ENCODE peak calls at places on chromosomes 4 and X, in five cellular contexts. Z, T, U, O and H are unnamed samples. For H3K9me3, the result is how much of the 10 kb centered on the place peaks cover.

GRCh38 chrX:86806786-86807185 is 658.5 kb downstream of the DACH2 start:
- DNase-seq in U (no peak), T (peak), O (no peak), Z (no peak), H (no peak)

GRCh38 chr4:1187182-1187581 is 14.8 kb upstream of the SPON2 start:
- DNase-seq in U (no peak), Z (no peak), O (no peak), T (no peak), H (no peak)

GRCh38 chr4:112951362-112951962 is 98.0 kb upstream of the ANK2 start:
- DNase-seq in U (no peak), Z (no peak), T (no peak), O (no peak), H (no peak)

GRCh38 chr4:119286377-119287002 is 35.4 kb downstream of the FABP2 start:
- DNase-seq in T (no peak), O (peak), U (no peak), Z (no peak), H (no peak)

GRCh38 chr4:181078236-181078635 is 1165.0 kb upstream of the TENM3 start:
- DNase-seq in T (no peak), U (no peak), Z (no peak), O (no peak), H (no peak)

GRCh38 chr4:105933083-105933482 is 37.8 kb downstream of the NPNT start:
- DNase-seq in O (no peak), Z (no peak), U (no peak), T (no peak), H (no peak)

GRCh38 chr4:142944565-142944964 is 98.5 kb upstream of the INPP4B start:
- DNase-seq in U (no peak), Z (no peak), T (no peak), O (no peak), H (no peak)

GRCh38 chr4:89894654-89895652 is at the start of gene MMRN1:
- DNase-seq in T (no peak), O (no peak), Z (no peak), U (no peak), H (no peak)

GRCh38 chr4:41426523-41426922 is 111.4 kb upstream of the LIMCH1 start:
- DNase-seq in U (no peak), T (no peak), O (no peak), Z (no peak), H (no peak)

GRCh38 chrX:46572295-46572936 is 1.1 kb upstream of the CHST7 start:
- DNase-seq in U (no peak), O (no peak), T (no peak), Z (peak), H (no peak)

DNA sequence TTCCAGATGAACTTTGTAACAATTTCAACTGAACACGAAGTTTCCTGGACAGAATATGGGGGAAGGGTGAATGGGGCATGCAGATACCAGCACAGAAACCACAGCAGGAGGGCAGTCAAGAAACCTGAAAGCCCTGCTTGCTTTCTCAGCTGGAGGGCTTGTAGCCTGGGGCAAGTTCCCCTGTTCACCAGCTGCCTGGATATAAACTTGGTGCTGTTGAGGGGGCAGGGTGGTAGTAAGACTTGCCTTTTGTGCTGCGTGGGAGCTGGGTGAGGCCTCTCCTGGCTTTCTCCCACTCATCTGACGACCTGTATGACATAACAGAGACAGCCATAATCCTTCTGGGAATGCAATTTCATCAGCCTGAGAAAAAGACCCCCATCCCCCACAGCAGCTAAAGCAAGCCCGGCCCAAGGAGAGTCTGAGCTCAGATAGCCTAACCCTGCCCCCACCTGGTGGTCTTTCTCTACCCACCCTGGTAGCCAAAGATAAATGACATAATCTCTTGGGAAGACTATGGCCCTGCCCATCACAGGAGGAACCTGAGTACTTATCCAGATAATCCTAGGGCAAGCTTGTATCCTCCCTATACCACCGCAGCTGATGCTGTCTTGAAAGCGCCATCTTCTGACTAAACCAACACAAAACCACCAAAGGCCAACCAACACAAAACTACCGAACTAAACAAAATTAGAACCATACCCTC is 234.3 kb downstream of the LAS1L start:
- DNase-seq in Z (no peak), T (peak), O (no peak), U (peak), H (no peak)
- H3K9me3 ChIP-seq in Z (under half), T (under half), O (under half), U (under half), H (under half)

GRCh38 chrX:41408576-41408975 is 38.6 kb upstream of the NYX start:
- DNase-seq in Z (no peak), T (no peak), U (no peak), O (no peak), H (no peak)
- H3K9me3 ChIP-seq in Z (under half), T (under half), U (under half), O (under half), H (under half)

DNA sequence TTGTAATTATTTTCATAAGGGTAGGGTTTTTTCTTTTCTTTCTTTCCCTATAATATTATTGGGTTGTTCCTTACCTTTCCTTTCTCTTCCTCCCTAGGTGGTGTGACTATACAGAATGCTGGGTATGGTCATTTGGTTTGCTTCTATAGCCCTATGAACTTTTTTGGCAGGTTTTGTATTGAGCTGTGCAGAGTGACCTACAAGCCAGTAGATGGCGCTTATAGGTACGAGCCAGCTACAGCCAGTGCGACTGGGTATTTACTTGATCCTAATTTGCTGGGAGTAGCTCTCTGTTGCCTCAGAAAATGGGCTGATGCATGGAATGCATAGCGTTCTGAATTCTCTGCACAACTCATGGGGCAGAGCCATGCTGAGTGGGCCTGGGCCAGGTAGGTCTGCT is 423.3 kb downstream of the MAGEE1 start:
- DNase-seq in U (no peak), Z (no peak), T (peak), O (no peak), H (no peak)
- H3K9me3 ChIP-seq in U (under half), Z (under half), T (under half), O (under half), H (under half)

DNA sequence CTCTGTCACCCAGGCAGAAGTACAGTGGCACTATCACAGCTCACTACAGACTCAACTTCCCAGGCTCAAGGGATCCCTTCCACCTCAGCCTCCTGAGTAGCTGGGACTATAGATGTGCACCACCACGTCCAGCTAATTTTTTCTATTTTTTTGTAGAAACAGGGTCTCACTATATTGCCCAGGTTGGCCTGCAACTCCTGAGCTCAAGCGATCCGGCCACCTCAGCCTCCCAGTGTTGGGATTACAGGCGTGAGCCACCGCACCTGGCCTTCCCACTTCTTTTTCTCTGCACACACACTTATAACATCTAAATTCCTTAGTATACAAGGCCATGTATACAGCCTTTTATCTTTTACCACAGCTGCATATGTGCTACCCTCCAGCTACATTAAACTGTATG is 6.6 kb downstream of the SLC7A3 start:
- DNase-seq in O (no peak), T (no peak), Z (no peak), U (no peak), H (no peak)
- H3K9me3 ChIP-seq in O (under half), T (under half), Z (under half), U (under half), H (under half)

GRCh38 chr4:11869471-11869870 is 440.8 kb upstream of the HS3ST1 start:
- DNase-seq in O (no peak), U (no peak), T (no peak), Z (no peak), H (no peak)
- H3K9me3 ChIP-seq in O (under half), U (under half), T (under half), Z (under half), H (under half)